ENCODE peak calls at places on chromosomes 16 and 17, in four cellular contexts. One of them, this sample, is unnamed.

GRCh38 chr17:32350662-32351418 is 883 bp downstream of the ZNF207 start:
- DNase-seq in fibroblast of lung: peak
- DNase-seq in heart right ventricle: peak
- DNase-seq in neural progenitor cell: peak
- DNase-seq in this sample: no peak

GRCh38 chr17:27203241-27203640 is 90.7 kb upstream of the WSB1 start:
- DNase-seq in heart right ventricle: no peak
- DNase-seq in neural progenitor cell: no peak
- DNase-seq in fibroblast of lung: no peak
- DNase-seq in this sample: no peak

GRCh38 chr17:1762906-1763829 is 1.3 kb downstream of the SERPINF1 start:
- DNase-seq in fibroblast of lung: peak
- DNase-seq in neural progenitor cell: peak
- DNase-seq in heart right ventricle: peak
- DNase-seq in this sample: no peak

GRCh38 chr16:47778106-47778803 is 317.1 kb downstream of the PHKB start:
- DNase-seq in fibroblast of lung: no peak
- DNase-seq in neural progenitor cell: no peak
- DNase-seq in heart right ventricle: no peak
- DNase-seq in this sample: no peak

GRCh38 chr17:66369830-66370229 is 67.4 kb downstream of the PRKCA start:
- DNase-seq in heart right ventricle: no peak
- DNase-seq in fibroblast of lung: no peak
- DNase-seq in neural progenitor cell: no peak
- DNase-seq in this sample: no peak

GRCh38 chr17:80992077-80992947 is 671 bp downstream of the CHMP6 start:
- DNase-seq in heart right ventricle: no peak
- DNase-seq in fibroblast of lung: no peak
- DNase-seq in neural progenitor cell: peak
- DNase-seq in this sample: no peak

GRCh38 chr16:30335598-30336474 is 19.3 kb downstream of the CD2BP2 start:
- DNase-seq in neural progenitor cell: no peak
- DNase-seq in fibroblast of lung: peak
- DNase-seq in heart right ventricle: no peak
- DNase-seq in this sample: no peak

GRCh38 chr16:13021996-13022395 is 120.6 kb downstream of the SHISA9 start:
- DNase-seq in neural progenitor cell: no peak
- DNase-seq in heart right ventricle: no peak
- DNase-seq in fibroblast of lung: no peak
- DNase-seq in this sample: no peak

GRCh38 chr17:65533056-65533745 is 28.2 kb downstream of the AXIN2 start:
- DNase-seq in fibroblast of lung: no peak
- DNase-seq in neural progenitor cell: no peak
- DNase-seq in heart right ventricle: no peak
- DNase-seq in this sample: no peak

GRCh38 chr17:9890124-9890523 is 14.9 kb downstream of the RCVRN start:
- DNase-seq in fibroblast of lung: no peak
- DNase-seq in heart right ventricle: no peak
- DNase-seq in neural progenitor cell: peak
- DNase-seq in this sample: no peak

DNA sequence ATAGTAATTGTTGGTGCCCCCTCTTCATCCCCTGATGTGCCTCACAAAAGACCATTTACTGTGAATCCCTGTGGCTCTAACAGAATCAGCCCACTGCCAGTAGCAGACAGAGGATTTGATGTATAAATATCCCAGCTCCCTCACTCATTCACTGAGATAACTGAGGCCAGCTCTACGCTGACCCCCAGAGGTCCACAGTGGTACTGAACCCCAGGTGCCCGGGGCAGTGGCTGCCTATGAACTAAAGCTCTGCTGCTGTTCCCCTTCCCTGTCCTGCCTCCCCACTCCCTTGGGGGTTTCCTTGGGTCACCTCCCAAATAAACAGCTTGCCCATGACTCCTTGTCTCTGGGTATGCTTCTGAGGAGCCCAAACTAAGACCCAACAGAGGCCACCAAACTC is 295.8 kb downstream of the FOXL1 start:
- DNase-seq in heart right ventricle: no peak
- DNase-seq in fibroblast of lung: no peak
- DNase-seq in neural progenitor cell: peak
- DNase-seq in this sample: no peak
- TF ChIP-seq CTCF in heart right ventricle: peak
- TF ChIP-seq CTCF in fibroblast of lung: peak
- TF ChIP-seq CTCF in neural progenitor cell: peak
- TF ChIP-seq CTCF in this sample: peak

GRCh38 chr17:7591596-7591995 is 1.7 kb upstream of the SOX15 start:
- DNase-seq in heart right ventricle: no peak
- DNase-seq in neural progenitor cell: no peak
- DNase-seq in fibroblast of lung: no peak
- DNase-seq in this sample: no peak
- H3K27ac ChIP-seq in heart right ventricle: no peak
- H3K27ac ChIP-seq in neural progenitor cell: peak
- H3K27ac ChIP-seq in fibroblast of lung: no peak
- H3K27ac ChIP-seq in this sample: no peak

GRCh38 chr17:37405955-37406634 is 541 bp downstream of the ACACA start:
- DNase-seq in neural progenitor cell: no peak
- DNase-seq in fibroblast of lung: no peak
- DNase-seq in heart right ventricle: no peak
- DNase-seq in this sample: no peak

GRCh38 chr17:37410357-37410756 is 3.7 kb downstream of the TADA2A start:
- DNase-seq in fibroblast of lung: no peak
- DNase-seq in heart right ventricle: no peak
- DNase-seq in neural progenitor cell: no peak
- DNase-seq in this sample: no peak

DNA sequence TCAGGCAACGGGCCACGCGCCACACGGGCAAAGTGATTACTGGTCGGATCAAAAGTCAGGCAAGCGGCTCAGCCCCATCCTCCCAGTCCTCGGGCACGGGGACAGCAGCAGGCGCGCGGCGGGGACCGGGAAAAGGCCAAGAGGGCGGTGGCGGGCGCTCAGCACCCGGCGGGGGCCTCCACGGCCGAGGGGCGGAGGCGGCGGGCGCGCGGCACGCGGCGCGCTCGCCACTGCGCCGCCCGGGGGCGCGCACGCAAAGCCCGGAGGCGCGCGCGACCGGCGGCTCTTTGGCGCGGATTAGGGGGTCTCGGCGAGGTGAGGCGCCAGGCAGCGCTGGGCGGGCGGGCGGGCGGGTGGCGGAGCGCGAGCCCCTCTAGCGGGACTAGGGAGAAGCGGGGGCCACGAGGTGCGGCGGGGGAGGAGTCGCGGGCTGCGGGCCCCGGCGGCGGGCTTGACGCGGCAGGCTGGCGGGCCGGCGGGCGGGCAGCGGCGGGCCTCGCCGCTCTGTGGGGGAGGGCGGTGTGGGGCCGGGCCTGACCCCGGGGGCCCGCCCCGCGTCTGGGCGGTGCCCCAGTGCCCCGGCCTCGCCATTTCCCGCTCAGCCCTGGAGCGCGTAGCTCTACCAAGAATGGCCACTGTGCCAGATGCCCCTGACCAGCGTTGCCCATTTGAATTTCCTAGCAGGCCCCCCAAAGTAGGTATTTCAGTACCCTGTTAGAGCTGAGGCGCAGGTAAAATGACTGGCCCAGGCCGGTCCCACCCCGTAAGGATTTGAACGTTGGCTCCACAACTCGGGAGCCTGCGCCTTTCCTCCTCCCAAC is at the start of the genes ACACA and TADA2A:
- DNase-seq in heart right ventricle: peak
- DNase-seq in fibroblast of lung: peak
- DNase-seq in neural progenitor cell: peak
- DNase-seq in this sample: peak
- TF ChIP-seq CTCF in heart right ventricle: no peak
- TF ChIP-seq CTCF in fibroblast of lung: no peak
- TF ChIP-seq CTCF in neural progenitor cell: no peak
- TF ChIP-seq CTCF in this sample: no peak

GRCh38 chr17:48045270-48046001 is 2.7 kb upstream of the NFE2L1 start:
- DNase-seq in fibroblast of lung: no peak
- DNase-seq in neural progenitor cell: no peak
- DNase-seq in heart right ventricle: no peak
- DNase-seq in this sample: no peak

GRCh38 chr17:48044851-48045250 is 3.3 kb upstream of the NFE2L1 start:
- DNase-seq in heart right ventricle: no peak
- DNase-seq in neural progenitor cell: no peak
- DNase-seq in fibroblast of lung: no peak
- DNase-seq in this sample: no peak

GRCh38 chr17:48047741-48048320 is 328 bp upstream of the NFE2L1 start:
- DNase-seq in neural progenitor cell: peak
- DNase-seq in heart right ventricle: peak
- DNase-seq in fibroblast of lung: peak
- DNase-seq in this sample: peak

GRCh38 chr17:48047113-48047740 is 932 bp upstream of the NFE2L1 start:
- DNase-seq in heart right ventricle: no peak
- DNase-seq in fibroblast of lung: no peak
- DNase-seq in neural progenitor cell: peak
- DNase-seq in this sample: no peak

DNA sequence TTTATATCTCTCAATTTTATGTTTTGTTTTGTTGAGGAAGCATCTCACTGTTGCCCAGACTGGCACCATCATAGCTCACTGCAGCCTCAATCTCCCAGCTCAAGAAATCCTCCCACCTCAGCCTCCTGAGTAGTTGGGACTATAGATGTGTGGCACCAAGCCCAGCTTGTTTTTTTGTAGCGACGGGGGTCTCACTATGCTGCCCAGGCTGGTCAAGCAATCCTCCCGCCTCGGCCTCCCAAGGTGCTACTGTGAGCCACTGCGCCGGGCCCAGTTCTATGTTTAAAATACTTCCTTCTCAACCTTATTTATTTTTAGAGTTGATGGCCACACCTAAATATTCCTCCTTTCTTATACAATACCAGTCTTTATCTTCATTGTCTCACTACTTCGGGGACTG is 1.9 kb upstream of the NFE2L1 start:
- DNase-seq in heart right ventricle: no peak
- DNase-seq in fibroblast of lung: no peak
- DNase-seq in neural progenitor cell: no peak
- DNase-seq in this sample: no peak
- H3K27ac ChIP-seq in heart right ventricle: no peak
- H3K27ac ChIP-seq in fibroblast of lung: no peak
- H3K27ac ChIP-seq in neural progenitor cell: no peak
- H3K27ac ChIP-seq in this sample: no peak

GRCh38 chr17:3659541-3660111 is 8.8 kb downstream of the TAX1BP3 start:
- DNase-seq in neural progenitor cell: no peak
- DNase-seq in fibroblast of lung: peak
- DNase-seq in heart right ventricle: peak
- DNase-seq in this sample: no peak
- TF ChIP-seq CTCF in neural progenitor cell: no peak
- TF ChIP-seq CTCF in fibroblast of lung: peak
- TF ChIP-seq CTCF in heart right ventricle: no peak
- TF ChIP-seq CTCF in this sample: no peak

GRCh38 chr16:67546091-67546501 is 16.2 kb upstream of the CTCF start:
- DNase-seq in fibroblast of lung: no peak
- DNase-seq in heart right ventricle: no peak
- DNase-seq in neural progenitor cell: no peak
- DNase-seq in this sample: no peak

GRCh38 chr16:67548265-67549126 is 13.8 kb upstream of the CTCF start:
- DNase-seq in heart right ventricle: no peak
- DNase-seq in neural progenitor cell: no peak
- DNase-seq in fibroblast of lung: no peak
- DNase-seq in this sample: no peak

GRCh38 chr16:67549240-67549639 is 13.1 kb upstream of the CTCF start:
- DNase-seq in heart right ventricle: no peak
- DNase-seq in neural progenitor cell: no peak
- DNase-seq in fibroblast of lung: no peak
- DNase-seq in this sample: no peak

GRCh38 chr16:67546761-67547422 is 15.4 kb upstream of the CTCF start:
- DNase-seq in heart right ventricle: peak
- DNase-seq in fibroblast of lung: peak
- DNase-seq in neural progenitor cell: peak
- DNase-seq in this sample: peak

DNA sequence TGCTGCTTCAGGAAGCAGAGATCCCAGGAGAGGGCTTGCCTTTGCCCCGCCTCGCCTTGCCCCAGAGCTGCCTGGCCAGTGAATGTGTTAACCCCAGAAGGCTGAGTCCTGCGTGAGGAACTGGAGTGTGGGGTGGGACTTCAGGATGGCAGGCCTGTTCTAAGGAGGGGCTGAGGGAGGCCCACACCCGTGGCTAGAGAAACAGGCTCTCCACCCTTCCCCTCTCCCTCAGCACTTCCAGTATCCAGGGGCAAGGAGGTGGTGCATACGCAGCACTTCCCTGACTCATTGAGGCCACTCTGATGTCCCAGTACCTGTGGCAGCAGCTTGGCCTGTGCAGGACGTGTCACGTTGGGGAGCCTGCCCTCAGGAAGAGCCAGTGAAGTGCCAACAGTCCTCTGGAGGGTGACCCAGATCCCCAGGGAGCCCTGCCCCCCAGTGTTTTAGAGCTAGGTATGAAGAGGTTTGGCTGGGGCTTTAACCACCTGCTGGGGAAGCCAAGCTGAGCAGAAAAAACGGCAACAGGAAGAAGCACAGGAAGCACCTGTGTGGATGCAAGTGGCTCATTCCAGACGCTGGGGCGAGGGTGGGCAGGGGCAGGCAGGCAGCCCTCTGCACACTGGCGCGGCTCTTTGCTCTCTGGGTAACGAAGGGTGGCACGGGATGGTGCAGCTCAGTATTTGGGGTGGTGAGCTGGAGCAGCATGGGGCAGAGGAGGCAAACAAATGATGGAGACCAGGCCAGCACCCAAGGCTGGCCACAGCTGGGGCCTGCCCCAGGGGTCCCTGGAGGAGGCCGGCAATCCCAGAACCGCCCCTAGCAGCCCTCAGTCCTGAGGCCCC is 14.7 kb upstream of the CTCF start:
- DNase-seq in fibroblast of lung: no peak
- DNase-seq in heart right ventricle: no peak
- DNase-seq in neural progenitor cell: no peak
- DNase-seq in this sample: peak
- H3K27ac ChIP-seq in fibroblast of lung: no peak
- H3K27ac ChIP-seq in heart right ventricle: peak
- H3K27ac ChIP-seq in neural progenitor cell: no peak
- H3K27ac ChIP-seq in this sample: peak

GRCh38 chr17:35019386-35020179 is 39.3 kb downstream of the LIG3 start:
- DNase-seq in heart right ventricle: no peak
- DNase-seq in neural progenitor cell: no peak
- DNase-seq in fibroblast of lung: no peak
- DNase-seq in this sample: no peak

GRCh38 chr17:35025541-35025940 is 38.0 kb downstream of the RFFL start:
- DNase-seq in neural progenitor cell: no peak
- DNase-seq in heart right ventricle: no peak
- DNase-seq in fibroblast of lung: no peak
- DNase-seq in this sample: no peak

GRCh38 chr17:35023538-35023937 is 40.0 kb downstream of the RFFL start:
- DNase-seq in fibroblast of lung: no peak
- DNase-seq in neural progenitor cell: no peak
- DNase-seq in heart right ventricle: no peak
- DNase-seq in this sample: no peak

GRCh38 chr17:35021520-35022380 is 41.4 kb downstream of the LIG3 start:
- DNase-seq in neural progenitor cell: no peak
- DNase-seq in heart right ventricle: no peak
- DNase-seq in fibroblast of lung: no peak
- DNase-seq in this sample: no peak

DNA sequence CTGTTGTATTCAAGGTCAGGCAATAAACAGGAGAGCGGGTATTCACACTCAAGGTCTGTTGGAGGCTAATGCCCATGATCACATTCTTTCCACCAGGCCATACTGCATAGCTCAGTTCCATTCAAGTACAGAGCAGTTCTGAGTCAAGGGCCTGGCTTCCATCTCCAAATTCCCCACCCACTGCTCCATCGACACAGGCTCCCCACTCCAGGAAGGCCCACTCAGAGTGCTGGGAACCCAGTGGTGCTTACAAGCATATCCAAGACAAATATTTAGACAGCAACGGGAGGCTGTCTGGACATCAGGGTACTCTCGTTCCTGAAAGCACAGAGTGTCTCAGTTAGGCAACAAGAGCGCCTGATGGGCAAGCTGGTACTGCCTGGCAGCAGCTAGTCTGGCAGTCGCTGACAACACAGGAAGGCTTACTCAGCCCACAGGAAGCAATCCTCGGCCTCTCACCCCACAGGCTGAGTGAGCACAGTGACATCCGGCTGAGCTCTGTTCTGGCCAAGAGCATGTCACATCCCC is 40.9 kb downstream of the RFFL start:
- DNase-seq in fibroblast of lung: peak
- DNase-seq in neural progenitor cell: no peak
- DNase-seq in heart right ventricle: peak
- DNase-seq in this sample: peak
- TF ChIP-seq CTCF in fibroblast of lung: peak
- TF ChIP-seq CTCF in neural progenitor cell: no peak
- TF ChIP-seq CTCF in heart right ventricle: no peak
- TF ChIP-seq CTCF in this sample: no peak

This sample was measured in CD4-positive, alpha-beta T cell.